ENCODE peak calls at places on chromosomes 16 and 17, in four cellular contexts. P is brain microvascular endothelial cell, B is right atrium auricular region, T is gastrocnemius medialis. Y is an unnamed sample.
A peak's percentile ranks its signal among the peaks of the same experiment; 100 is the strongest.

GRCh38 chr16:17278988-17279387 is 191.8 kb downstream of the XYLT1 start:
- DNase-seq in P (no peak), B (no peak), T (no peak), Y (no peak)

GRCh38 chr17:79622201-79622601 is 11.3 kb upstream of the RBFOX3 start:
- DNase-seq in P (no peak), B (no peak), T (no peak), Y (no peak)

GRCh38 chr17:81253358-81254131 is 14.4 kb downstream of the NDUFAF8 start:
- DNase-seq in P (peak; percentile 27), B (no peak), T (peak; percentile 28), Y (no peak)

GRCh38 chr16:14565688-14566025 is 64.4 kb downstream of the PARN start:
- DNase-seq in P (no peak), B (no peak), T (no peak), Y (no peak)

GRCh38 chr17:56723471-56723870 is 110.2 kb downstream of the C17orf67 start:
- DNase-seq in P (no peak), B (no peak), T (no peak), Y (peak; percentile 32)

GRCh38 chr16:78499399-78499798 is 399.9 kb downstream of the WWOX start:
- DNase-seq in P (no peak), B (no peak), T (no peak), Y (no peak)

GRCh38 chr17:62627904-62628603 is 584 bp downstream of the MRC2 start:
- DNase-seq in P (peak; percentile 54), B (no peak), T (no peak), Y (peak; percentile 58)

GRCh38 chr17:35969558-35970442 is 11.5 kb downstream of the CCL16 start:
- DNase-seq in P (peak; percentile 79), B (peak; percentile 91), T (peak; percentile 31), Y (peak; percentile 68)

GRCh38 chr17:80964231-80964856 is 27.3 kb upstream of the CHMP6 start:
- DNase-seq in P (no peak), B (no peak), T (no peak), Y (no peak)

GRCh38 chr16:69851491-69852240 is 89.5 kb downstream of the WWP2 start:
- DNase-seq in P (no peak), B (no peak), T (no peak), Y (no peak)

DNA sequence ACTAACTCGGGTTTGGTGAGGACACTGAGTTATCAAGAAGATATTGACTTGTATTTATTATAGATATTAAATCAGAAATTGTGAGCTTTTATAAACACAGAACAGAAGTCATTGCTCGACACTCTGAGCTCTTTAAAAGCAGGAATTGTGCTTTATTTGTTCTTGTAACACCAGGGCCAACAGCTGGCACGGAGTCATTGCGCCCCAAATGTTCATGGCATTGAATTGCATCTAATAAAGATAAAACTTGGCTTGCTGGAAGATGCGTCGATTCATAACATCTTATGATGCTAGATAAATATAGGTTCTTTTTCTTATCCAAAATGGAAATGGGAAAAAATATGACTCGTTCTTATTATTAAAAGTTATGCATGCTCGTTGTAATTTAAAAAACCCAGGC is 11.8 kb upstream of the MLYCD start:
- DNase-seq in P (no peak), B (no peak), T (no peak), Y (peak; percentile 28)
- TF ChIP-seq CTCF in P (peak; percentile 39), B (no peak), T (no peak), Y (peak; percentile 72)

GRCh38 chr16:83400234-83400633 is 407.5 kb upstream of the HSBP1 start:
- DNase-seq in P (no peak), B (no peak), T (no peak), Y (no peak)
- TF ChIP-seq CTCF in P (peak; percentile 34), B (no peak), T (no peak), Y (no peak)

GRCh38 chr17:58204796-58205195 is 12.3 kb downstream of the EPX start:
- DNase-seq in P (no peak), B (no peak), T (no peak), Y (no peak)

GRCh38 chr17:58202859-58203258 is 10.3 kb downstream of the EPX start:
- DNase-seq in P (no peak), B (no peak), T (no peak), Y (no peak)

GRCh38 chr17:58196610-58197009 is 4.1 kb downstream of the EPX start:
- DNase-seq in P (no peak), B (no peak), T (no peak), Y (no peak)

GRCh38 chr17:58195518-58196123 is 3.1 kb downstream of the EPX start:
- DNase-seq in P (no peak), B (no peak), T (no peak), Y (no peak)

DNA sequence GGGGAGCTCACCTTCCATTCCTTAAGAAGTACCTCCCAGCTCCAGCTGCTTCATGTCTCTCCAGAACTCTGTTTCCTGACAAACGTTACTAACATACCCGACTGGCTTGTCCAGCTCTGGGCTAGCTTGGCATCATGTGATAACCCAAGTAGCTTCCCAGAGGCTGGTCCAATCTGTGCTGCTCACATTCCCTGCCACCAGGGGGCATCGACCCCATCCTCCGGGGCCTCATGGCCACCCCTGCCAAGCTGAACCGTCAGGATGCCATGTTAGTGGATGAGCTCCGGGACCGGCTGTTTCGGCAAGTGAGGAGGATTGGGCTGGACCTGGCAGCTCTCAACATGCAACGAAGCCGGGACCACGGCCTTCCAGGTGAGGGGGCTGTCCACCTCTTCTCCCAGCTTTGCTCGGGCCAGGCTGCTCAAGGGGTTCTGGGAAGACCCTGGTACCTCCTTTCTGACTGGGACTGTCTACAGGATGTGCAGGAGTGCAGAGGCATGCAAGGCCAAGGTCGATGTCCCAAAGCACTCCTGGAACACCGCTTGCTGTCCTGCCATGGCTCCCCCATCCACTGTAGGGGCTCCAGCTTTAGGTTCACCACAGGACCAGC is 7.6 kb downstream of the EPX start:
- DNase-seq in P (peak; percentile 42), B (no peak), T (no peak), Y (peak; percentile 48)
- TF ChIP-seq CTCF in P (peak; percentile 81), B (no peak), T (no peak), Y (peak; percentile 84)

DNA sequence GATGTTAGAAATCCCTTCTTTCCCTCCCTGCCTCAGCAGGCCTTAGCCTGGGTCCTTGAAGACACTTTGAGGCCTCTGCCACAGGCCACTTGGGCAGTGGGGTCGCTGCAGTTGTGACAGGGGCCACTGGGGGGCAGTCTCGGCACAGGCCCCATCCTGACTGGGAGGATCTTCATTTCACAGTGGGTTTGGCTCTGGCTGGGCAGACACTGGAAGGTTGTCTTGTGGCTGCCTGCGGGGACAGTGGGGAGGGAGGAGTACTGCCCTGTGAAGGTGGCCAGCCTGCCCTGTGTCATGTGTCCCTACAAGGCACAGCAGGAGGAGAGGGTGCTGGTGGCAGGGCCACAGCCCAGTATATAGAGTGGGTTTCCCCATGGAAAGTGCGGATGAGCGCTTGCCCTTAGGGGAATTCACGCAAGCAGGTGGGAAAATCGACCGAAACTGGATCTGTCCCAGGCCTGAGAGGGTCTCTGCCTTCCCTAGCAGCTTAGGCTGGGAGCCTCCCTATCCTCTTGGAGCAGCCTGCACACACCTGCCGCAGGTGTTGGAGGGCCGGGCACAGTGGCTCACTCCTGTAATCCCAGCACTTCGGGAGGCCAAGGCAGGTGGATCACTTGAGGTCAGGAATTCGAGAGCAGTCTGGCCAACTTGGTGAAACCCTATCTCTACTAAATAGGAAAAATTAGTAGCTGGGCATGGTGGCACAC is 28.8 kb downstream of the GINS2 start:
- DNase-seq in P (peak; percentile 65), B (no peak), T (peak; percentile 69), Y (peak; percentile 37)
- TF ChIP-seq CTCF in P (peak; percentile 98), B (peak; percentile 92), T (peak; percentile 93), Y (peak; percentile 94)

DNA sequence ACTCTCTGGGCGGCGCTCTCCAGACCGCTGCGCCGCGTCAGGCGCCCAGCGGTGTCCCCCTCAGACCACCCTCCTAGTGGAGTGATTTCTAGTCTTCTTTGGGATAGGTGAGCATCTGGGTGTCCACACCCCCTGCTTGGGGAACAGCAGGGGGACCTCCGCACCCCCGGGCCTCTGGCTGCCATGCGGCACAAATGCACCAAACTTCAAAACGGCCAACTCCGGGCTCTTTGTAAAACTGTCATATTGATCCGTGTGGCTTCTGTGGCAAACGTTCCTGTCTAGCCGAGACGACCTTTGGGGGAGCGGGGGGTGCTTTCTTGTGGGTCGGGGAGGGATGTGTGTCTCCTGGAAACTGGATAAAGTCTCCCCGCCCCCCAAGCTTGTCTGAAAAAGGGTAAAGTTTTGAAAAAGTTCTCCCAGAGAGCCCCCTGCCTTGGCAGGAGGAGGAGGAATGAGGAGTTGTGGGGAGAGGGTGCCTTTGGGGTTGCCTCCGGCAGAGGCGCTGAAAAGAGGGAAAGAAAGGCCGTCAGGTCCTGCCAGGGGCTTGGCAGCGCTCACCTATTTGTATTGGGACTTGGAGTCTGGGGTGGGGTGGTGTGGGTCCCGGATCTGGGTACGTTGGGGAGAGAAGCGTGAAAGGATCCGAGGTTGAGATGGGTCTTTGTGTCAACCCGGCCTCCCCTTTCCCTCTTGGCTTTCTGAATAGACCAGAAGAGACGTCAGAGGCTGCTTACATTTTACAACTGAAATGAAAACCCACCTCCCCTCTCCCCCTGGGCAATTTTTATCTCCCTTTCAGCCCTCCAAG is 2.2 kb upstream of the CHD3 start:
- DNase-seq in P (peak; percentile 21), B (peak; percentile 61), T (no peak), Y (no peak)
- TF ChIP-seq CTCF in P (peak; percentile 41), B (no peak), T (no peak), Y (no peak)